ENCODE peak calls at places on chromosomes 16 and 17, in nine cellular contexts. Q is uterus; Z is tibial nerve; H is fibroblast of lung; O is stomach; B is AG04449; U is CD8-positive, alpha-beta T cell; M is lower leg skin; D is RWPE2. C is an unnamed sample.

GRCh38 chr16:64808474-64808873 is 313.4 kb downstream of the CDH11 start:
- DNase-seq in Q (no peak), Z (no peak), H (no peak), O (no peak), B (no peak), U (no peak), M (no peak), D (no peak), C (no peak)

GRCh38 chr16:56861092-56861610 is 3.9 kb upstream of the SLC12A3 start:
- DNase-seq in Q (no peak), Z (no peak), H (peak), O (no peak), B (no peak), U (no peak), M (no peak), D (no peak), C (no peak)

GRCh38 chr16:12741176-12741575 is 62.5 kb downstream of the CPPED1 start:
- DNase-seq in Q (no peak), Z (no peak), H (no peak), O (no peak), B (no peak), U (no peak), M (no peak), D (no peak), C (no peak)

GRCh38 chr16:29860218-29860617 is 2.8 kb downstream of the CDIPT start:
- DNase-seq in Q (no peak), Z (no peak), H (no peak), O (peak), B (no peak), U (no peak), M (no peak), D (no peak), C (no peak)

GRCh38 chr17:37092041-37092440 is 143.3 kb downstream of the AATF start:
- DNase-seq in Q (no peak), Z (no peak), H (peak), O (no peak), B (no peak), U (no peak), M (no peak), D (no peak), C (no peak)

GRCh38 chr16:8703693-8704092 is 29.3 kb downstream of the ABAT start:
- DNase-seq in Q (no peak), Z (no peak), H (no peak), O (no peak), B (no peak), U (no peak), M (no peak), D (no peak), C (no peak)

GRCh38 chr17:41013606-41014005 is 4.7 kb upstream of the KRTAP3-1 start:
- DNase-seq in Q (no peak), Z (no peak), H (no peak), O (no peak), B (no peak), U (no peak), M (no peak), D (no peak), C (peak)

GRCh38 chr17:63573634-63574033 is 23.4 kb downstream of the DCAF7 start:
- DNase-seq in Q (no peak), Z (no peak), H (no peak), O (no peak), B (no peak), U (no peak), M (no peak), D (no peak), C (no peak)

GRCh38 chr16:10037771-10038170 is 144.5 kb downstream of the GRIN2A start:
- DNase-seq in Q (no peak), Z (no peak), H (peak), O (no peak), B (no peak), U (no peak), M (no peak), D (no peak), C (no peak)

GRCh38 chr16:13962232-13962631 is 42.3 kb downstream of the ERCC4 start:
- DNase-seq in Q (no peak), Z (no peak), H (no peak), O (no peak), B (no peak), U (no peak), M (no peak), D (no peak), C (no peak)

GRCh38 chr16:72884037-72884436 is 163.9 kb downstream of the ZFHX3 start:
- DNase-seq in Q (no peak), Z (no peak), H (peak), O (no peak), B (no peak), U (no peak), M (no peak), D (no peak), C (no peak)

GRCh38 chr16:3645504-3646347 is 8.8 kb upstream of the DNASE1 start:
- DNase-seq in Q (no peak), Z (no peak), H (peak), O (peak), B (no peak), U (no peak), M (no peak), D (no peak), C (no peak)

DNA sequence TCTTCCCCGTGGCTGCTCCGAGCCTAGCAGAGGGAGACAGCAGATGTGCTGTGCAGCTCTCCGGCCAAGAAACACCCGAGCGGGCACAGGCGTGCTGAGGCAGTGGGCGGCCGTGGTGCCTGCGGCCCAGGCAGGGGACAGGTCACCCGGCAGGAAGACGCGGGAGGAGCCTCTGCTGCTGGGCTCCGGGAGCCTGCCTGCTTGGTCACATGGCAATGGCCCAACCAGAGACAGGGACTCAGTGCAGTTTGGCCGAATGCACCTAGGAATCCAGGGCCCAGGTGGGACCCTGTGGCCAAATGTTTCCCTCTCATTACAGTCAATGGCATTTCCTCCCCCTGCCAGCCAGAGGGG is 118.1 kb downstream of the C16orf78 start:
- DNase-seq in Q (peak), Z (no peak), H (peak), O (no peak), B (no peak), U (no peak), M (no peak), D (peak), C (no peak)
- H3K4me3 ChIP-seq in Q (no peak), Z (peak), H (no peak), O (peak), B (no peak), U (no peak), M (no peak), D (no peak), C (no peak)

GRCh38 chr16:15858921-15859668 is 2.3 kb upstream of the MYH11 start:
- DNase-seq in Q (no peak), Z (no peak), H (no peak), O (no peak), B (no peak), U (no peak), M (no peak), D (no peak), C (no peak)

GRCh38 chr16:15855704-15856003 is 1.2 kb downstream of the MYH11 start:
- DNase-seq in Q (no peak), Z (no peak), H (no peak), O (no peak), B (no peak), U (no peak), M (no peak), D (no peak), C (no peak)

GRCh38 chr16:15856217-15856616 is 611 bp downstream of the MYH11 start:
- DNase-seq in Q (no peak), Z (no peak), H (no peak), O (no peak), B (no peak), U (no peak), M (no peak), D (no peak), C (no peak)

GRCh38 chr16:15857779-15858560 is 1.1 kb upstream of the MYH11 start:
- DNase-seq in Q (peak), Z (no peak), H (peak), O (peak), B (peak), U (no peak), M (no peak), D (no peak), C (no peak)

DNA sequence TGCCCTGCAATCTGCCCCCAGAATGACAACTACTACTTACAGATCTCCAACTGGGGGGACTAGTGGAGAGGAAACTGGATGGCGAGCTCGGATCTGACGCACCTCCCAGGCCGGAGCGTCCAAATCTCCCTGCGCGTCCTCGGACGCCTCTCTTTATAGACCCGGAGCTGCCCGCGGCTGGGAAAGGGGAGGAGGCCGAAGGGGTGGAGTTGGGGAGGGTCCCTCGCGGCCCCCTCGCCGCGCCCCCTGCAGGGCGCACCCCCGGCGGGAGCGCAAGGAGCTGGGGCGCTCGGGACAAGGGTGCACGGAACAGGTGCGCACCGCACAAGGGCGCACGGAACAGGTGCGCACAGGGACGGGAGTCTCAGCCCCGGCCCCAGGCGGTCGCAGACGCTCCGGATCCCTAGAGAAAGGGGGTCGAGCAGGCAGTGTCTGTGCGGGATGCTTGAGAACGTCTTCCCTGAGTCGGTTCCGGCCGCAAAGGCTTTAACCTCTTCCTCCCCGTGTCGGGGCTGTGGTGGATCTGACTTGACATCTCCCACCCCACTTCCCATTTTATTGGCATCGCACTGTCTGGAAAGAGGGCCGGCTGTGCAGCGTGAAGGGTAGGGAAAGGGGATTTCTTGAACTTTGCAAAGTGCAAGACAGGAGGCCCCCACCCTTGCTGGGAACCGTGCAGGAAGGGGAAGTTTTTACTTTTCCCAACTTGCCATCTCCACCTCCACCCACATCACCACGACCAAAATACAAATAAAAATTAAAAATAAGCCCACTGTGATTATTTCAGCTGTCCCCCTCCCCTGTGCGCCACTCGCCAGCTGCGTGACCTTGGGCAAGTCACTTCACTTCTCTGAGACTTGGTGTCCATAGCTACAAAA is at the start of gene MYH11:
- DNase-seq in Q (peak), Z (no peak), H (no peak), O (no peak), B (no peak), U (no peak), M (no peak), D (no peak), C (no peak)
- TF ChIP-seq CTCF in Q (peak), Z (no peak), H (no peak), O (no peak), B (no peak), U (no peak), M (no peak), D (no peak), C (no peak)

DNA sequence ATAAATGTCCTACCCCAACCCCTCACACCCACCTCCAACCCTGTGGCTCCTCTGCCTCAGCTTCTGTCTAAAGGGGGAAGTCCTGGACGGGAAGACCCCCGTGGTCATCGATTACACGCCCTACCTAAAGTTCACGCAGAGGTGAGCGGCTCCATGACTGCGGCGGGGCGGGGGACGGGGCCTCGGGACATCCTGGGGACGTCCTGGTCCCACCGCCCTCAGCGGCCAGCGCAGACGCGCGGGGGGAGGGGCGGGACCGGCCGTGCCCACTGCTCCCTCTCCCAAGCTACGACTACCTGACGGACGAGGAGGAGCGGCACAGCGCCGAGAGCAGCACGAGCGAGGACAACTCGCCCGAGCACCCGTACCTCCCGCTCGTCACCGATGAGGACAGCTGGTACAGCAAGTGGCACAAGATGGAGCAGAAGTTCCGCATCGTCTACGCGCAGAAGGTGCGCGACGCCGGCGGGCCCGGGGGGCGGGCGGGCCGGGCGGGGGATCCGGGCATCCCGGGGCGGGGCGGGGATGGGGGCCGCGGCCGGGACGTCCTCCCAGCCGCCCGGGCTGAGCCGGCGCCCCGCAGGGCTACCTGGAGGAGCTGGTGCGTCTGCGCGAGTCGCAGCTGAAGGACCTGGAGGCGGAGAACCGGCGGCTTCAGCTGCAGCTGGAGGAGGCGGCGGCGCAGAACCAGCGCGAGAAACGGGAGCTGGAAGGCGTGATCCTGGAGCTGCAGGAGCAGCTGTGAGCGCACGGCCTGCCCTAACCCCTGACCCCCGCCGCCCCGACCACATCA is 6.7 kb downstream of the RUNDC3A start:
- DNase-seq in Q (no peak), Z (no peak), H (no peak), O (peak), B (no peak), U (peak), M (no peak), D (no peak), C (no peak)
- H3K4me3 ChIP-seq in Q (no peak), Z (peak), H (no peak), O (peak), B (peak), U (peak), M (no peak), D (peak), C (peak)

GRCh38 chr17:67546578-67547527 is 169.8 kb downstream of the PITPNC1 start:
- DNase-seq in Q (peak), Z (no peak), H (peak), O (peak), B (no peak), U (no peak), M (no peak), D (no peak), C (peak)
- TF ChIP-seq CTCF in Q (no peak), Z (no peak), H (peak), O (no peak), B (no peak), U (no peak), M (no peak), D (no peak), C (no peak)

GRCh38 chr16:27293343-27293742 is 20.4 kb upstream of the IL4R start:
- DNase-seq in Q (no peak), Z (no peak), H (no peak), O (no peak), B (no peak), U (no peak), M (no peak), D (no peak), C (no peak)
- H3K4me3 ChIP-seq in Q (no peak), Z (no peak), H (no peak), O (no peak), B (no peak), U (no peak), M (no peak), D (no peak), C (no peak)

GRCh38 chr17:19359856-19360255 is 2.7 kb downstream of the B9D1 start:
- DNase-seq in Q (no peak), Z (no peak), H (no peak), O (no peak), B (no peak), U (no peak), M (no peak), D (peak), C (no peak)
- TF ChIP-seq CTCF in Q (no peak), Z (no peak), H (no peak), O (no peak), B (no peak), U (no peak), M (no peak), D (no peak), C (no peak)

GRCh38 chr16:11242658-11243057 is 13.3 kb downstream of the SOCS1 start:
- DNase-seq in Q (no peak), Z (no peak), H (no peak), O (no peak), B (no peak), U (no peak), M (no peak), D (no peak), C (no peak)
- H3K4me3 ChIP-seq in Q (no peak), Z (no peak), H (no peak), O (no peak), B (no peak), U (no peak), M (no peak), D (no peak), C (no peak)

GRCh38 chr16:47506800-47507199 is 45.7 kb downstream of the PHKB start:
- DNase-seq in Q (no peak), Z (no peak), H (no peak), O (no peak), B (no peak), U (no peak), M (no peak), D (no peak), C (no peak)
- TF ChIP-seq CTCF in Q (no peak), Z (no peak), H (no peak), O (no peak), B (no peak), U (no peak), M (no peak), D (no peak), C (no peak)

DNA sequence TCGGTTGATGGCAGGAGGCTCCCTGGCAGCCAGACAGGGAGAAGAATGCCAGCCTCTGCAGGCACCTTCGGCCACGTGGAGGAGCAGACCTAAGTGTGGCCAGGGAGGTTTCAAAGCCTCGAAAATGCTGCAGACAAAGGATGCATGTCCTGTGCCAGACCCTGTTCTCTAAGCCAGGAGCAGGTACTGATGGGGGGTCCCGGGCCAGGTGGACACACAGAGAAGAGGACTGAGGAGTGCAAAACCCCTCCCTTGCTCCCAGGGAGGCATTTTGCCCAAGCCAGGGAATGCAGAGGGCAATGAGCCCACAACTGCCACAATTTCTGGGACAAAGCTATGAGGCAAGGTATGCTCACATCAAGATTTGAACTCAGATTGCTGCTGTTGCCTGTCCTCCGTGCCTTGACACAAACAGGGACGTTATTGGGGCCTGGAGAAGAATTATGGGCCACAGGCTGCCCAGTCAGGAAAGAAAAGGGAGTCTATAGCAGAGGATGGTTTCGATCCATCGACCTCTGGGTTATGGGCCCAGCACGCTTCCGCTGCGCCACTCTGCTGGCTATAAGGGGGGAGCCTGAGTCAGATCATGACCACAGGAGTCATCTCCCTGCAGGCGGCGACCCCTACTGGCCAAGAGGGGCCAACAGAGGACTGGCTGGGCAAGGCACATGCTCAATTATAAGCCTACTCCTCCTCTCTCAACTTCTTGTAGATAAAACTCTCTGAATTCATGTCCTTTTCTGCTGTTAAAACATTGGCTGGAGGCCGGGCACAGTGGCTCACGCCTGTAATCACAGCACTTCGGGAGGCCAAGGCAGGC is 25.1 kb upstream of the FOXK2 start:
- DNase-seq in Q (peak), Z (peak), H (peak), O (peak), B (peak), U (peak), M (peak), D (no peak), C (peak)
- H3K4me3 ChIP-seq in Q (no peak), Z (no peak), H (no peak), O (no peak), B (no peak), U (no peak), M (no peak), D (no peak), C (no peak)

C was measured in AG09309.